ENCODE peak calls at places on chromosomes 1 and 21, in ten cellular contexts. J is NCI-H2081; I is heart left ventricle; U is KBM-7; B is esophagus squamous epithelium; H is H54; W is endodermal cell; Z is stimulated activated CD4-positive, alpha-beta T cell treated with anti-CD3 and anti-CD28 coated beads, Interleukin-1b, Interleukin-23, amount 100 ng/mL, for 24 hours; P is head of caudate nucleus; T is HuH-7.5. M is an unnamed sample.

GRCh38 chr1:153537376-153537730 is 1.6 kb upstream of the S100A6 start:
- DNase-seq in W (no peak), H (no peak), T (no peak), Z (no peak), U (no peak), J (no peak), I (no peak), P (no peak), B (no peak), M (no peak)

GRCh38 chr1:236534164-236534651 is 10.4 kb downstream of the LGALS8 start:
- DNase-seq in J (no peak), I (no peak), P (no peak), H (peak), B (no peak), W (no peak), Z (no peak), T (no peak), U (no peak), M (no peak)

GRCh38 chr1:203186446-203187305 is at the start of gene CHI3L1:
- DNase-seq in J (no peak), P (peak), T (no peak), Z (no peak), B (no peak), I (peak), H (no peak), W (peak), U (peak), M (peak)

GRCh38 chr21:44532165-44532564 is 7.8 kb downstream of the KRTAP10-1 start:
- DNase-seq in W (no peak), T (no peak), P (no peak), J (no peak), I (no peak), Z (no peak), U (no peak), B (no peak), H (no peak), M (no peak)

GRCh38 chr1:182603646-182604127 is 502 bp downstream of the RGS16 start:
- DNase-seq in B (no peak), I (no peak), J (peak), U (no peak), H (no peak), T (no peak), W (no peak), Z (no peak), P (no peak), M (no peak)

GRCh38 chr1:3524571-3525203 is 70.2 kb downstream of the ARHGEF16 start:
- DNase-seq in P (no peak), W (no peak), B (no peak), I (no peak), J (no peak), H (no peak), T (no peak), U (no peak), Z (no peak), M (no peak)

GRCh38 chr1:62386351-62387121 is 50.3 kb upstream of the USP1 start:
- DNase-seq in T (peak), W (no peak), P (no peak), I (no peak), Z (no peak), J (no peak), U (no peak), H (no peak), B (no peak), M (no peak)

GRCh38 chr1:220825819-220826551 is 39.3 kb downstream of the MTARC1 start:
- DNase-seq in W (no peak), I (no peak), Z (no peak), T (no peak), P (no peak), H (no peak), B (no peak), U (no peak), J (no peak), M (no peak)

GRCh38 chr1:35434703-35435102 is 122.5 kb downstream of the KIAA0319L start:
- DNase-seq in B (no peak), U (no peak), W (no peak), J (no peak), I (no peak), T (no peak), H (no peak), Z (no peak), P (no peak), M (no peak)

GRCh38 chr1:69103213-69103612 is 464.5 kb upstream of the LRRC7 start:
- DNase-seq in T (no peak), J (no peak), W (no peak), Z (no peak), I (no peak), P (no peak), H (no peak), B (no peak), U (no peak), M (no peak)

GRCh38 chr1:4270651-4271337 is 370.7 kb upstream of the C1orf174 start:
- DNase-seq in P (no peak), I (no peak), U (no peak), B (no peak), W (no peak), T (no peak), J (no peak), H (no peak), Z (no peak), M (no peak)

GRCh38 chr1:185789846-185790735 is 55.9 kb downstream of the HMCN1 start:
- DNase-seq in B (no peak), W (no peak), U (no peak), H (no peak), Z (no peak), I (no peak), T (no peak), J (no peak), P (no peak), M (no peak)

GRCh38 chr1:207833956-207834660 is 76.8 kb downstream of the CD34 start:
- DNase-seq in U (no peak), I (no peak), H (no peak), J (no peak), P (no peak), T (no peak), W (no peak), Z (no peak), B (no peak), M (no peak)

GRCh38 chr1:89065077-89065868 is at the start of gene GBP1:
- DNase-seq in I (no peak), W (no peak), P (no peak), J (no peak), H (no peak), U (no peak), Z (no peak), B (no peak), T (no peak), M (no peak)

GRCh38 chr1:245698860-245699259 is 544.1 kb downstream of the KIF26B start:
- DNase-seq in H (no peak), P (no peak), B (no peak), I (no peak), Z (no peak), U (no peak), W (no peak), J (no peak), T (no peak), M (no peak)

GRCh38 chr1:33012165-33012564 is 24.5 kb downstream of the AK2 start:
- DNase-seq in P (no peak), I (no peak), U (no peak), H (no peak), T (no peak), B (no peak), Z (no peak), W (no peak), J (no peak), M (no peak)

GRCh38 chr1:162498442-162498785 is 796 bp downstream of the UHMK1 start:
- DNase-seq in J (no peak), W (no peak), B (no peak), H (no peak), U (no peak), P (no peak), I (no peak), T (no peak), Z (no peak), M (no peak)

GRCh38 chr21:32302560-32302959 is 3.9 kb downstream of the MRAP start:
- DNase-seq in P (no peak), I (no peak), W (no peak), U (no peak), J (no peak), H (no peak), B (no peak), T (no peak), Z (no peak), M (no peak)

GRCh38 chr1:205179842-205180241 is 31.7 kb downstream of the DSTYK start:
- DNase-seq in U (no peak), W (no peak), Z (no peak), J (no peak), H (no peak), T (no peak), P (no peak), I (no peak), B (no peak), M (no peak)

GRCh38 chr1:182713492-182713891 is 29.1 kb upstream of the RGS8 start:
- DNase-seq in H (no peak), T (no peak), Z (no peak), P (no peak), B (no peak), W (no peak), U (no peak), J (no peak), I (no peak), M (no peak)

GRCh38 chr1:9375912-9376311 is 83.2 kb downstream of the SPSB1 start:
- DNase-seq in P (no peak), U (no peak), J (no peak), Z (no peak), B (no peak), I (no peak), H (no peak), W (no peak), T (no peak), M (no peak)

M was measured in omental fat pad.